ENCODE peak calls at places on chromosomes 16 and 17, in four cellular contexts. K is kidney tubule cell, S is fibroblast of pulmonary artery, F is sigmoid colon. M is an unnamed sample.
A peak's percentile ranks its signal among the peaks of the same experiment; 100 is the strongest.

GRCh38 chr17:78458739-78459335 is 80.4 kb downstream of the PGS1 start:
- DNase-seq in K (no peak), S (no peak), F (no peak), M (no peak)

GRCh38 chr17:44589316-44590071 is 32.2 kb downstream of the FZD2 start:
- DNase-seq in K (no peak), S (peak; percentile 28), F (no peak), M (no peak)

GRCh38 chr17:27315796-27316465 is 22.0 kb downstream of the WSB1 start:
- DNase-seq in K (peak; percentile 22), S (no peak), F (no peak), M (no peak)

GRCh38 chr17:51585514-51586104 is 325.3 kb downstream of the UTP18 start:
- DNase-seq in K (peak; percentile 28), S (no peak), F (no peak), M (no peak)

GRCh38 chr17:80071116-80071980 is 30.0 kb upstream of the GAA start:
- DNase-seq in K (peak; percentile 23), S (peak; percentile 69), F (peak; percentile 87), M (peak; percentile 54)

GRCh38 chr17:63139356-63139755 is 173.3 kb downstream of the TANC2 start:
- DNase-seq in K (no peak), S (no peak), F (no peak), M (no peak)

GRCh38 chr16:4152267-4152666 is 36.0 kb upstream of the ADCY9 start:
- DNase-seq in K (no peak), S (no peak), F (no peak), M (no peak)

GRCh38 chr17:19713462-19713861 is 2.9 kb downstream of the SLC47A2 start:
- DNase-seq in K (no peak), S (no peak), F (no peak), M (no peak)

GRCh38 chr17:28950017-28950751 is 1.1 kb downstream of the PHF12 start:
- DNase-seq in K (peak; percentile 41), S (peak; percentile 48), F (peak; percentile 87), M (peak; percentile 54)

GRCh38 chr16:56859636-56860035 is 5.4 kb upstream of the SLC12A3 start:
- DNase-seq in K (no peak), S (no peak), F (no peak), M (no peak)

GRCh38 chr17:31510273-31511175 is 119.0 kb downstream of the RAB11FIP4 start:
- DNase-seq in K (peak; percentile 11), S (no peak), F (no peak), M (no peak)

GRCh38 chr16:57683599-57684545 is 10.7 kb upstream of the DRC7 start:
- DNase-seq in K (no peak), S (no peak), F (peak; percentile 52), M (no peak)

M was measured in choroid plexus epithelial cell.